ENCODE peak calls at places on chromosomes 12 and 14, in ten cellular contexts. O is left colon; K is germinal center; Y is HFFc6; I is Right ventricle myocardium inferior; X is cardiac muscle cell; W is activated naive CD8-positive, alpha-beta T cell treated with anti-CD3 and anti-CD28 coated beads, Interleukin-2, amount 50 U/mL, for 24 hours; Q is activated CD4-positive, CD25-positive, alpha-beta regulatory T cell treated with anti-CD3 and anti-CD28 coated beads, Interleukin-2, amount 50 U/mL, for 16 hours; L is activated CD4-positive, alpha-beta memory T cell treated with anti-CD3 and anti-CD28 coated beads, Interleukin-2, amount 10 ng/mL, durations not matched to agents 7 days and 5 days; C is kidney. A is an unnamed sample.

GRCh38 chr14:69996197-69996596 is 117.0 kb downstream of the SMOC1 start:
- DNase-seq in O (no peak), K (no peak), Y (no peak), I (no peak), X (no peak), W (no peak), Q (no peak), L (no peak), C (no peak), A (no peak)

GRCh38 chr12:96238336-96239031 is 44.3 kb downstream of the ELK3 start:
- DNase-seq in O (no peak), K (no peak), Y (no peak), I (no peak), X (peak; percentile 50), W (no peak), Q (no peak), L (no peak), C (no peak), A (no peak)

GRCh38 chr14:47227051-47227600 is 448.3 kb downstream of the MDGA2 start:
- DNase-seq in O (no peak), K (no peak), Y (no peak), I (no peak), X (no peak), W (no peak), Q (no peak), L (no peak), C (no peak), A (no peak)

GRCh38 chr14:50399251-50400032 is 2.8 kb upstream of the CDKL1 start:
- DNase-seq in O (peak; percentile 85), K (no peak), Y (peak; percentile 46), I (no peak), X (no peak), W (no peak), Q (no peak), L (no peak), C (no peak), A (peak; percentile 17)

GRCh38 chr14:80390911-80391310 is 179.6 kb upstream of the DIO2 start:
- DNase-seq in O (no peak), K (no peak), Y (peak; percentile 4), I (no peak), X (no peak), W (no peak), Q (no peak), L (no peak), C (no peak), A (no peak)

GRCh38 chr12:51269174-51270066 is 795 bp downstream of the SMAGP start:
- DNase-seq in O (peak; percentile 83), K (peak; percentile 42), Y (no peak), I (no peak), X (peak; percentile 67), W (peak; percentile 70), Q (peak; percentile 17), L (peak; percentile 58), C (peak; percentile 85), A (peak; percentile 69)

GRCh38 chr12:118103231-118103600 is 595 bp downstream of the VSIG10 start:
- DNase-seq in O (peak; percentile 53), K (no peak), Y (no peak), I (no peak), X (peak; percentile 38), W (peak; percentile 19), Q (no peak), L (peak; percentile 16), C (peak; percentile 82), A (no peak)

GRCh38 chr14:101849125-101849524 is 87.6 kb downstream of the PPP2R5C start:
- DNase-seq in O (peak; percentile 44), K (peak; percentile 69), Y (no peak), I (peak; percentile 77), X (peak; percentile 27), W (no peak), Q (no peak), L (no peak), C (no peak), A (peak; percentile 76)

GRCh38 chr14:104898195-104898558 is 26.5 kb upstream of the PLD4 start:
- DNase-seq in O (no peak), K (no peak), Y (no peak), I (no peak), X (no peak), W (no peak), Q (no peak), L (no peak), C (peak; percentile 58), A (no peak)

GRCh38 chr14:99067141-99067920 is 204.7 kb downstream of the BCL11B start:
- DNase-seq in O (no peak), K (no peak), Y (no peak), I (no peak), X (no peak), W (no peak), Q (no peak), L (no peak), C (peak; percentile 65), A (no peak)

GRCh38 chr14:41280745-41281144 is 325.9 kb upstream of the LRFN5 start:
- DNase-seq in O (no peak), K (no peak), Y (no peak), I (no peak), X (peak; percentile 7), W (no peak), Q (no peak), L (no peak), C (no peak), A (no peak)

GRCh38 chr12:8549381-8549780 is 8.7 kb upstream of the CLEC4E start:
- DNase-seq in O (no peak), K (no peak), Y (no peak), I (no peak), X (no peak), W (no peak), Q (no peak), L (no peak), C (no peak), A (no peak)

GRCh38 chr12:131085816-131086591 is 132.3 kb downstream of the ADGRD1 start:
- DNase-seq in O (no peak), K (no peak), Y (no peak), I (no peak), X (no peak), W (no peak), Q (no peak), L (no peak), C (peak; percentile 52), A (no peak)

GRCh38 chr14:49767473-49768300 is at the start of gene KLHDC2:
- DNase-seq in O (peak; percentile 92), K (peak; percentile 83), Y (peak; percentile 84), I (peak; percentile 97), X (peak; percentile 94), W (peak; percentile 92), Q (peak; percentile 71), L (peak; percentile 92), C (peak; percentile 98), A (peak; percentile 92)

GRCh38 chr14:96165493-96166474 is 38.9 kb upstream of the BDKRB2 start:
- DNase-seq in O (no peak), K (no peak), Y (no peak), I (no peak), X (no peak), W (no peak), Q (no peak), L (no peak), C (no peak), A (no peak)

GRCh38 chr14:51564986-51565604 is 86.6 kb upstream of the FRMD6 start:
- DNase-seq in O (no peak), K (no peak), Y (no peak), I (no peak), X (no peak), W (no peak), Q (no peak), L (no peak), C (no peak), A (no peak)

GRCh38 chr12:129096968-129097367 is 243.7 kb downstream of the GLT1D1 start:
- DNase-seq in O (no peak), K (no peak), Y (no peak), I (no peak), X (no peak), W (no peak), Q (no peak), L (no peak), C (no peak), A (no peak)

GRCh38 chr12:47955059-47955458 is 8.3 kb upstream of the TMEM106C start:
- DNase-seq in O (no peak), K (no peak), Y (no peak), I (no peak), X (no peak), W (no peak), Q (no peak), L (no peak), C (no peak), A (no peak)

GRCh38 chr12:90112668-90113067 is 404.0 kb upstream of the ATP2B1 start:
- DNase-seq in O (no peak), K (no peak), Y (no peak), I (no peak), X (no peak), W (no peak), Q (no peak), L (no peak), C (no peak), A (no peak)

GRCh38 chr14:99214701-99215100 is 57.3 kb downstream of the BCL11B start:
- DNase-seq in O (no peak), K (no peak), Y (no peak), I (no peak), X (no peak), W (no peak), Q (no peak), L (no peak), C (no peak), A (no peak)

GRCh38 chr12:105738036-105738435 is 400.7 kb downstream of the NUAK1 start:
- DNase-seq in O (no peak), K (peak; percentile 43), Y (no peak), I (peak; percentile 77), X (no peak), W (no peak), Q (no peak), L (no peak), C (peak; percentile 71), A (no peak)

GRCh38 chr12:109717390-109718357 is 4.0 kb downstream of the FAM222A start:
- DNase-seq in O (no peak), K (no peak), Y (no peak), I (no peak), X (no peak), W (no peak), Q (no peak), L (no peak), C (no peak), A (no peak)

GRCh38 chr12:64083285-64084210 is 138.5 kb downstream of the KICS2 start:
- DNase-seq in O (peak; percentile 83), K (no peak), Y (peak; percentile 86), I (peak; percentile 79), X (no peak), W (no peak), Q (no peak), L (no peak), C (no peak), A (no peak)

GRCh38 chr12:113088971-113089756 is 32.6 kb downstream of the DTX1 start:
- DNase-seq in O (peak; percentile 28), K (no peak), Y (no peak), I (no peak), X (no peak), W (peak; percentile 66), Q (no peak), L (peak; percentile 47), C (no peak), A (no peak)

GRCh38 chr12:120204171-120204570 is 3.3 kb upstream of the RPLP0 start:
- DNase-seq in O (no peak), K (no peak), Y (no peak), I (no peak), X (no peak), W (no peak), Q (no peak), L (no peak), C (no peak), A (no peak)

GRCh38 chr12:107794451-107794850 is 19.9 kb downstream of the ASCL4 start:
- DNase-seq in O (no peak), K (no peak), Y (no peak), I (no peak), X (no peak), W (no peak), Q (no peak), L (no peak), C (no peak), A (no peak)

GRCh38 chr14:76698631-76699030 is 62.6 kb upstream of the VASH1 start:
- DNase-seq in O (no peak), K (no peak), Y (no peak), I (no peak), X (no peak), W (no peak), Q (no peak), L (no peak), C (no peak), A (no peak)

GRCh38 chr12:27158322-27158721 is 75.9 kb upstream of the C12orf71 start:
- DNase-seq in O (no peak), K (no peak), Y (no peak), I (no peak), X (no peak), W (no peak), Q (no peak), L (no peak), C (no peak), A (no peak)